ENCODE peak calls at places on chromosome 10, in ten cellular contexts. A, X, F, G, N, E, M, B, K and S are unnamed samples. For H3K27me3 and H3K36me3, the result is how much of the 10 kb centered on the place peaks cover.

GRCh38 chr10:112376578-112376855 is 2.6 kb downstream of the ACSL5 start:
- DNase-seq in A (no peak), X (no peak), F (no peak), G (no peak), N (no peak), E (no peak), M (no peak), B (no peak), K (no peak), S (no peak)

GRCh38 chr10:117448840-117449239 is 73.6 kb upstream of the PDZD8 start:
- DNase-seq in A (no peak), X (no peak), F (no peak), G (no peak), N (no peak), E (no peak), M (no peak), B (no peak), K (no peak), S (no peak)

GRCh38 chr10:121469797-121470606 is 128.2 kb downstream of the FGFR2 start:
- DNase-seq in A (no peak), X (no peak), F (no peak), G (no peak), N (no peak), E (no peak), M (no peak), B (no peak), K (peak), S (no peak)

GRCh38 chr10:114684085-114684821 is 26.2 kb upstream of the ABLIM1 start:
- DNase-seq in A (peak), X (peak), F (peak), G (peak), N (peak), E (peak), M (peak), B (peak), K (no peak), S (peak)

GRCh38 chr10:31644931-31645633 is 283.5 kb downstream of the ARHGAP12 start:
- DNase-seq in A (no peak), X (no peak), F (no peak), G (peak), N (no peak), E (no peak), M (no peak), B (no peak), K (no peak), S (no peak)

GRCh38 chr10:1212571-1213141 is 156.5 kb downstream of the WDR37 start:
- DNase-seq in A (no peak), X (no peak), F (no peak), G (no peak), N (no peak), E (no peak), M (no peak), B (no peak), K (no peak), S (no peak)

GRCh38 chr10:80599424-80599847 is 61.7 kb downstream of the SH2D4B start:
- DNase-seq in A (peak), X (no peak), F (peak), G (peak), N (peak), E (peak), M (peak), B (peak), K (no peak), S (no peak)

GRCh38 chr10:58647366-58647765 is 134.7 kb downstream of the BICC1 start:
- DNase-seq in A (no peak), X (no peak), F (no peak), G (peak), N (no peak), E (peak), M (no peak), B (no peak), K (no peak), S (no peak)

GRCh38 chr10:114682121-114682520 is 24.0 kb upstream of the ABLIM1 start:
- DNase-seq in A (no peak), X (no peak), F (no peak), G (no peak), N (no peak), E (no peak), M (no peak), B (no peak), K (no peak), S (no peak)

GRCh38 chr10:124612611-124613498 is 131.3 kb downstream of the FAM53B start:
- DNase-seq in A (no peak), X (no peak), F (peak), G (peak), N (no peak), E (no peak), M (no peak), B (no peak), K (no peak), S (no peak)

GRCh38 chr10:92965314-92965713 is 95.3 kb upstream of the CYP26C1 start:
- DNase-seq in A (peak), X (no peak), F (no peak), G (peak), N (no peak), E (peak), M (no peak), B (no peak), K (no peak), S (no peak)

GRCh38 chr10:108049668-108050067 is 885.2 kb upstream of the SORCS1 start:
- DNase-seq in A (no peak), X (no peak), F (no peak), G (no peak), N (no peak), E (no peak), M (no peak), B (no peak), K (no peak), S (no peak)

GRCh38 chr10:71584902-71585578 is 134.5 kb downstream of the C10orf105 start:
- DNase-seq in A (no peak), X (no peak), F (no peak), G (peak), N (no peak), E (no peak), M (no peak), B (no peak), K (no peak), S (no peak)
- H3K27me3 ChIP-seq in A (under half), X (under half), F (under half), G (under half), N (under half), E (under half), M (under half), B (under half), K (under half), S (under half)

GRCh38 chr10:46080886-46081285 is 34.8 kb upstream of the MSMB start:
- DNase-seq in A (no peak), X (no peak), F (no peak), G (no peak), N (no peak), E (no peak), M (no peak), B (no peak), K (no peak), S (no peak)
- TF ChIP-seq CTCF in A (no peak), X (no peak), F (no peak), G (no peak), N (no peak), E (no peak), M (no peak), B (no peak), K (no peak), S (no peak)

DNA sequence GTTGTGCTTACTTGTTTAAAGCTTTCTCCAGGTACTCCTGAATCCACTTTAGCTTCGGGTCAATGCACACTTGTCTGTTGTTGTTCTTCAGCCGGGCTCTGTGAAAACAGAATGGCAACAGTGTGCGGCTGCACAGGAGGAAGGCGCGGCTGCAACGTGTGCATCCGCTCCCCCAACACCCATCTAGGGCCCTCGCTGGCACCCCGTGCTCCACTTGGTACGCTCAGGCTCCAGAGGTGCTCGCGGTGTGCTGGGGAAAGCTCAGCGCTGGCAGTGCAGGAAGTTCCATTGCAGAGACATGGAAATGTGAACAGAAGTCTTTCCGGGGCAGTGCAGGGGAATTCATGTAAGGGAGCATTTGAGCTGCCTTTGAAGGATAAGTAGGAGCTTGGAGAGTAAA is 6.3 kb downstream of the CXCL12 start:
- DNase-seq in A (no peak), X (no peak), F (no peak), G (no peak), N (peak), E (no peak), M (peak), B (no peak), K (no peak), S (no peak)
- H3K36me3 ChIP-seq in A (under half), X (under half), F (under half), G (under half), N (under half), E (under half), M (under half), B (under half), K (under half), S (under half)

GRCh38 chr10:21530168-21530567 is 3.9 kb upstream of the MLLT10 start:
- DNase-seq in A (no peak), X (no peak), F (no peak), G (peak), N (no peak), E (no peak), M (no peak), B (no peak), K (no peak), S (no peak)
- H3K27me3 ChIP-seq in A (under half), X (under half), F (under half), G (under half), N (under half), E (under half), M (under half), B (under half), K (under half), S (under half)

GRCh38 chr10:62844280-62845011 is 28.3 kb upstream of the EGR2 start:
- DNase-seq in A (no peak), X (no peak), F (no peak), G (peak), N (no peak), E (no peak), M (no peak), B (no peak), K (no peak), S (no peak)
- TF ChIP-seq CTCF in A (no peak), X (no peak), F (no peak), G (no peak), N (no peak), E (no peak), M (no peak), B (no peak), K (no peak), S (no peak)

DNA sequence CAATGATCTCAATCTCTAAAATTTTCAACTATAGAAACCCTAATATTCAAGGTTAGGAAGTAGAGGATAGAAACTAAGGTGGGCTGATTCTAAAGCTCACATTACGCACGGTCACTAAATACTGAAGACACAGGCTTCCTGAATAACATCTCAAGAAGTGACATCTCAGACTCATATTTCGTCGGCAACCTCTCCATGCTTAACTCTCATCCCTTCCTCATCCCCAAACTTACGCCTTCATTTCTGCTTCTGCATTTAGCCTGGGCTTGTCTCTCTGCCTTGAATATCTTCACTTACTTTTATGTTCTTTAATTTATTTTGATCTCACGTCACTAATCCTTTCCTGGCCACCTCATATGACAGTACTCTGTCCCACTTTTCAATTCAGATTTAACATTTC is 9.2 kb downstream of the PGAM1 start:
- DNase-seq in A (no peak), X (no peak), F (no peak), G (no peak), N (no peak), E (no peak), M (no peak), B (no peak), K (no peak), S (no peak)
- H3K36me3 ChIP-seq in A (under half), X (under half), F (under half), G (under half), N (half or more), E (under half), M (under half), B (half or more), K (under half), S (under half)

GRCh38 chr10:26216949-26217395 is 398 bp downstream of the GAD2 start:
- DNase-seq in A (no peak), X (no peak), F (no peak), G (no peak), N (no peak), E (no peak), M (no peak), B (no peak), K (no peak), S (no peak)
- H3K27me3 ChIP-seq in A (half or more), X (under half), F (half or more), G (under half), N (under half), E (under half), M (under half), B (half or more), K (half or more), S (under half)

GRCh38 chr10:82742478-82742877 is 867.5 kb downstream of the NRG3 start:
- DNase-seq in A (peak), X (no peak), F (no peak), G (peak), N (no peak), E (peak), M (no peak), B (no peak), K (no peak), S (no peak)

GRCh38 chr10:82742901-82743300 is 867.9 kb downstream of the NRG3 start:
- DNase-seq in A (no peak), X (no peak), F (no peak), G (no peak), N (no peak), E (no peak), M (no peak), B (no peak), K (no peak), S (no peak)

GRCh38 chr10:82736305-82736704 is 861.3 kb downstream of the NRG3 start:
- DNase-seq in A (no peak), X (no peak), F (no peak), G (no peak), N (no peak), E (no peak), M (no peak), B (no peak), K (no peak), S (no peak)

DNA sequence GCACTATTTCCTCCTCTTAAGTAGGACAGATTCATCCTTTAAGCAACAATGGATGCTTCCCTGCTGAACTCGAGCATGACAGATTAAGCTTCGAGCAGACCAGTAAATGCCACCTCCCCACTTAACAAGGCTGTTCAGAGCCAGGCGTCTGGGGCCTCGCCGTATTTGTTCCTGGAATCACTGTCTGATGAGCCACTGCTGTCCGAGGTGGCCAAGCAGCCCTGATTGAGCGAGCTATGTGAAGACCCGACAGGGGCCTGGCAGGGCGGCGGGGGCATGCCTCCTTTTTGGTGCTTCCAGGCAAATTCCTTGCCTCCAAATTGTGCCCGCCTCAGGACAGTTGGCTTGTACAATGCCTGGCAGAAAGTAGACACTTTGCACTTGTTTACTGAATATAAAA is 862.6 kb downstream of the NRG3 start:
- DNase-seq in A (no peak), X (no peak), F (no peak), G (no peak), N (no peak), E (no peak), M (no peak), B (no peak), K (no peak), S (no peak)
- TF ChIP-seq CTCF in A (no peak), X (no peak), F (no peak), G (no peak), N (no peak), E (no peak), M (no peak), B (no peak), K (no peak), S (no peak)